ENCODE peak calls at places on chromosomes 13 and 19, in ten cellular contexts. D, E, T, F, Y, J, O, S, K and H are unnamed samples.

GRCh38 chr13:42272776-42273175 is 824 bp downstream of the AKAP11 start:
- DNase-seq in D (no peak), E (no peak), T (no peak), F (no peak), Y (no peak), J (no peak), O (no peak), S (no peak), K (no peak), H (no peak)

GRCh38 chr19:49847731-49848696 is 2.9 kb upstream of the PTOV1 start:
- DNase-seq in D (no peak), E (peak), T (no peak), F (peak), Y (no peak), J (no peak), O (no peak), S (no peak), K (peak), H (no peak)

GRCh38 chr13:50390503-50391248 is 375.4 kb downstream of the KCNRG start:
- DNase-seq in D (no peak), E (no peak), T (no peak), F (no peak), Y (no peak), J (no peak), O (peak), S (no peak), K (no peak), H (no peak)

GRCh38 chr19:8641221-8641907 is 10.9 kb downstream of the NFILZ start:
- DNase-seq in D (no peak), E (no peak), T (no peak), F (no peak), Y (no peak), J (no peak), O (no peak), S (no peak), K (no peak), H (no peak)

GRCh38 chr13:39302855-39303254 is 264.6 kb downstream of the NHLRC3 start:
- DNase-seq in D (no peak), E (no peak), T (no peak), F (no peak), Y (no peak), J (no peak), O (no peak), S (no peak), K (no peak), H (no peak)

GRCh38 chr13:41622545-41623429 is 165.4 kb downstream of the RGCC start:
- DNase-seq in D (no peak), E (no peak), T (no peak), F (no peak), Y (no peak), J (no peak), O (peak), S (no peak), K (peak), H (no peak)

GRCh38 chr13:35731471-35731870 is 255.0 kb upstream of the MAB21L1 start:
- DNase-seq in D (no peak), E (no peak), T (no peak), F (no peak), Y (no peak), J (no peak), O (no peak), S (no peak), K (no peak), H (no peak)

GRCh38 chr13:110771194-110771593 is 57.7 kb downstream of the ING1 start:
- DNase-seq in D (no peak), E (peak), T (no peak), F (no peak), Y (no peak), J (no peak), O (peak), S (no peak), K (peak), H (no peak)

GRCh38 chr13:113654591-113655357 is 3.2 kb downstream of the ATP4B start:
- DNase-seq in D (peak), E (no peak), T (no peak), F (no peak), Y (no peak), J (no peak), O (no peak), S (peak), K (no peak), H (peak)

GRCh38 chr19:3851254-3852176 is 17.3 kb downstream of the ZFR2 start:
- DNase-seq in D (no peak), E (no peak), T (no peak), F (no peak), Y (no peak), J (no peak), O (no peak), S (no peak), K (no peak), H (no peak)

GRCh38 chr13:26017932-26018690 is 33.7 kb downstream of the SHISA2 start:
- DNase-seq in D (no peak), E (no peak), T (no peak), F (no peak), Y (no peak), J (no peak), O (peak), S (no peak), K (peak), H (no peak)

GRCh38 chr19:18415177-18415867 is 3.9 kb upstream of the SSBP4 start:
- DNase-seq in D (peak), E (peak), T (no peak), F (no peak), Y (no peak), J (peak), O (peak), S (no peak), K (peak), H (no peak)

GRCh38 chr13:57582032-57582431 is 49.5 kb upstream of the PCDH17 start:
- DNase-seq in D (no peak), E (peak), T (no peak), F (no peak), Y (no peak), J (no peak), O (no peak), S (no peak), K (no peak), H (no peak)

GRCh38 chr13:31124225-31124624 is 37.5 kb downstream of the HSPH1 start:
- DNase-seq in D (no peak), E (no peak), T (no peak), F (no peak), Y (no peak), J (no peak), O (no peak), S (no peak), K (no peak), H (no peak)

GRCh38 chr19:49635530-49636229 is 4.3 kb downstream of the RRAS start:
- DNase-seq in D (no peak), E (peak), T (no peak), F (no peak), Y (no peak), J (no peak), O (no peak), S (no peak), K (no peak), H (no peak)

GRCh38 chr19:54473983-54474382 is 887 bp upstream of the CDC42EP5 start:
- DNase-seq in D (no peak), E (no peak), T (no peak), F (no peak), Y (no peak), J (no peak), O (no peak), S (no peak), K (no peak), H (no peak)

GRCh38 chr19:4375620-4376228 is 24.6 kb downstream of the SH3GL1 start:
- DNase-seq in D (no peak), E (peak), T (peak), F (peak), Y (no peak), J (no peak), O (peak), S (no peak), K (peak), H (peak)

DNA sequence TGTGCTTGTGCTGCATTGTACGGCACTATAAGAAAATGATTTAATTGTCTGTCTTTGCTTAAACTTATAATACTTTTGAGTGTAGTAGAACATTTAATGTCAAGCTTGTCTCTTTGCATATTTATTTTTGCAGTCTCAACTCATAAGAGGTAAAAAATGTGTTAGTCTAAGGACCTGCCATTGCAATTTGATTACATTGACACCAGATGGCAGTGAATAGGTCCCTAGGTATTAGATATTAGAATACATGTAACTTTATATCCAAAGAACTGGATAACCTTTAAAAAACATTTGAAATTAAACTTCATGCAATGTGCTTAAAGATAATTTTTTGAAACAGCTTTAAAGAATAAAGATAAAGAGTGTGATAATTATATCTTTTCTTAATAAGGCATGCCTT is 1421.3 kb downstream of the OLFM4 start:
- DNase-seq in D (no peak), E (no peak), T (no peak), F (no peak), Y (no peak), J (no peak), O (no peak), S (no peak), K (no peak), H (no peak)
- TF ChIP-seq CTCF in D (no peak), E (peak), T (no peak), F (no peak), Y (peak), J (peak), O (no peak), S (peak), K (no peak), H (no peak)

DNA sequence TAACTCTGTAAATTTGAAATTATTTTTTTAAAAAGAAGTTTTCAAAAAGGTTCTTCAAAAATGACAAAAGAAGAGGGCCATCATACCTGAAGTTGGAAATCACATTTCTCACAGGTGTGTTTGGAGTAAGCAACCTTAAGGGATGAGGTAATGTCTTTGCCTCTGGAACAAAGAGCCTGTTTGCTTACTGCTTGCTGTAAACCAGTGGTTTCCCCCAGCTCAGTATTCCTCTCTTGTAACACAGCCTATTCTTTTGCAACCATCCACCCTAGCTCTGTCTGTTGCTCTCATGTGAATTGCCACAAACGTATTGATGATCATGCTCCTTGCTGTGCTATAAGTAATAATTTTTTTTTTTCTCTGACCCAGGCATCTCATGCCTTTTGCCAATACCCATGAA is 38.1 kb downstream of the UCHL3 start:
- DNase-seq in D (no peak), E (peak), T (no peak), F (no peak), Y (no peak), J (no peak), O (peak), S (no peak), K (peak), H (no peak)
- TF ChIP-seq CTCF in D (no peak), E (no peak), T (no peak), F (no peak), Y (no peak), J (no peak), O (no peak), S (no peak), K (no peak), H (no peak)

DNA sequence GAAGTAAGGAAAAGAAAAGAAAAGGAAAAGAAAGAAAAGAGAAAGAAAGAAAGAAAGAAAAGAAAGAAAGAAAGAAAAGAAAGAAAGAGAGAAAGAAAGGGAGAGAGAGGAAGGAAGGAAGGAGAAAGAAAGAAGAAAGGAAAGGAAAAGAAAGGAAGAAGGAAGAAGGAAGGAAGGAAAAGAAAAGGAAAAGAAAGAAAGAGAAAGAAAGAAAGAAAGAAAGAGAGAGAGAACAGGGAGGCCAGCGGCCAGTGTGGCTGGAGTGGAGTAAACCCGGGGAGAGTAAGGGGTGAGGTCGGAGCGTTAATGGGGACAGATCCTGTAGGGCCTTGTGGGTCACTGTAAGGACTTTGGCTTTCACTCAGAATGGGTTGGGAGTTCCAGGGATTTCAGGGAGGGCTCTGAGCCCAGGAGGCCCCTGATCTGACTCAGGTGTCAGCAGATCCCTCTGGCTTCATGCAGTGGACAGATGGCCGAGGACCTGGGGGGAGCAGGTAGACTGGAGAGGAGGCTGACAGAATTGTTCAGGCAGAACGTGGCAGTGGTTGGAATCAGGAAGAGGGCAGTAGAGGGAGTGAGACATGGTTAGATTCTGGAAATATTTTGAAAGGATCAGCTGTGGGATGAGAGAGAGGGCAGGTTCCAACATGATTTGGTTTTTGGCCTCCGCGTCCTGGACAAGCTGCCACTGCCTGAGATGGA is 19.8 kb upstream of the FXYD3 start:
- DNase-seq in D (no peak), E (no peak), T (no peak), F (no peak), Y (no peak), J (no peak), O (no peak), S (no peak), K (no peak), H (no peak)
- TF ChIP-seq CTCF in D (no peak), E (no peak), T (no peak), F (no peak), Y (no peak), J (no peak), O (no peak), S (no peak), K (no peak), H (no peak)

DNA sequence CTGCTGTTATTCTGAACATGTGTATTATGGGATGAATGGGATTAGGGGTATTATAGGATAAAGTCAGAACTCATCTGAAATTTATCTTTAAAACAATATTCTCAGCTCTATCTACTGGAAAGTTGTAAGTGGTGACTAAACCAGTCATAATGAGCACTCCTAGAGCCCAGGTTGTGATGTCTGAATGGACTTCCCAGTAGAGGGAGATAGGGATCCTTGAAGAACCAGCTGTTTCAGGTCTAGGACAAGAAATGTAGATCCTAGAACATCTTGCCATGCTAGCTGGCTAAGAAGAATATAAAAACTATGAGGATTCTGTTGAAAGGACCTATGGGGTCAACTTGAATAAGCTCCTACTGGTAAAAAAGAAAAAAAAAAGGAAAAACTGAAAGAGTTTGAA is 310.8 kb downstream of the SLC7A1 start:
- DNase-seq in D (no peak), E (no peak), T (no peak), F (no peak), Y (no peak), J (no peak), O (no peak), S (no peak), K (no peak), H (no peak)
- TF ChIP-seq CTCF in D (no peak), E (no peak), T (no peak), F (no peak), Y (no peak), J (no peak), O (no peak), S (no peak), K (no peak), H (no peak)

GRCh38 chr19:1745589-1746031 is 7.7 kb upstream of the ONECUT3 start:
- DNase-seq in D (no peak), E (peak), T (no peak), F (no peak), Y (no peak), J (no peak), O (no peak), S (no peak), K (peak), H (no peak)

GRCh38 chr19:1744822-1745563 is 8.3 kb upstream of the ONECUT3 start:
- DNase-seq in D (no peak), E (no peak), T (no peak), F (no peak), Y (no peak), J (no peak), O (no peak), S (no peak), K (no peak), H (no peak)

GRCh38 chr19:1742989-1743696 is 10.2 kb upstream of the ONECUT3 start:
- DNase-seq in D (no peak), E (no peak), T (no peak), F (no peak), Y (no peak), J (no peak), O (no peak), S (no peak), K (no peak), H (no peak)

GRCh38 chr19:1746401-1747284 is 6.7 kb upstream of the ONECUT3 start:
- DNase-seq in D (no peak), E (peak), T (no peak), F (no peak), Y (no peak), J (no peak), O (no peak), S (peak), K (peak), H (no peak)

GRCh38 chr19:1744133-1744665 is 9.1 kb upstream of the ONECUT3 start:
- DNase-seq in D (no peak), E (no peak), T (no peak), F (no peak), Y (no peak), J (no peak), O (no peak), S (no peak), K (no peak), H (no peak)
- TF ChIP-seq CTCF in D (no peak), E (no peak), T (no peak), F (no peak), Y (no peak), J (no peak), O (no peak), S (no peak), K (no peak), H (no peak)